ENCODE peak calls at places on chromosomes 6 and 20, in eight cellular contexts. U is HL-60, I is heart right ventricle, O is prostate gland, F is brain microvascular endothelial cell, L is endothelial cell, D is nephron progenitor cell, Y is BJ. X is an unnamed sample.

GRCh38 chr6:43886067-43886461 is 116.1 kb downstream of the VEGFA start:
- DNase-seq in D (no peak), L (no peak), I (no peak), F (no peak), U (no peak), O (no peak), Y (no peak), X (no peak)

GRCh38 chr6:54085526-54085925 is 25.7 kb upstream of the MLIP start:
- DNase-seq in D (no peak), O (no peak), Y (peak; percentile 17), I (peak; percentile 42), L (no peak), U (no peak), F (peak; percentile 58), X (no peak)

GRCh38 chr6:63764318-63764916 is 128.8 kb downstream of the PHF3 start:
- DNase-seq in O (no peak), F (no peak), U (peak; percentile 4), L (no peak), Y (no peak), D (peak; percentile 3), I (no peak), X (no peak)

GRCh38 chr6:155181498-155181897 is 82.3 kb upstream of the CLDN20 start:
- DNase-seq in Y (no peak), U (no peak), D (no peak), O (no peak), L (no peak), F (no peak), I (no peak), X (no peak)

GRCh38 chr20:44912189-44912588 is 2.3 kb downstream of the PABPC1L start:
- DNase-seq in F (no peak), I (no peak), L (no peak), U (no peak), Y (no peak), O (no peak), D (no peak), X (no peak)

GRCh38 chr20:58251979-58252591 is 23.6 kb upstream of the ANKRD60 start:
- DNase-seq in O (no peak), L (no peak), F (peak; percentile 93), I (no peak), U (no peak), Y (peak; percentile 57), D (no peak), X (no peak)

GRCh38 chr6:7391244-7391643 is 1.6 kb downstream of the RIOK1 start:
- DNase-seq in O (no peak), F (no peak), U (no peak), Y (no peak), L (no peak), D (no peak), I (no peak), X (no peak)

GRCh38 chr6:107103082-107103481 is 12.2 kb downstream of the BEND3 start:
- DNase-seq in Y (no peak), F (no peak), O (no peak), L (no peak), D (no peak), U (no peak), I (no peak), X (no peak)

DNA sequence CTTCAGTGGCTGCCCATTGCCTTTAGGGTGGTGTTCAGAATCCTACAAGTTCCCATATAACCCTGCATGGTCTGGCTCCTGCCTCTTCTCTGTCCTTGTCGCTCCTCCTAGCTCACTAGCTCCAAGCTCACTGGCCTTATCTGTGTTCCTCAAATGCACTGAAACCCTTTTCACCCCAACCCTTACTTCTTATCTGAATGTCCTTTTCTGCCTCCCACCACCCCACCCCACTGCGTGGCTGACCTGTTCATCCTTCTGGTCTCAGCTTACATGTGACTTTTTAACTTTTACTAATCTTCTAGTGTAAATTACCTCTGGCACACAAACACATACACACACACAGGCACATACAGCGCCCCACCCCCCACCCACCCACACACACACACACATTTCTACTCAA is 41.0 kb upstream of the GLP1R start:
- DNase-seq in L (no peak), F (no peak), U (no peak), D (no peak), O (no peak), Y (no peak), I (no peak), X (no peak)
- TF ChIP-seq CTCF in L (no peak), F (no peak), U (no peak), D (no peak), O (no peak), Y (no peak), I (no peak), X (no peak)

DNA sequence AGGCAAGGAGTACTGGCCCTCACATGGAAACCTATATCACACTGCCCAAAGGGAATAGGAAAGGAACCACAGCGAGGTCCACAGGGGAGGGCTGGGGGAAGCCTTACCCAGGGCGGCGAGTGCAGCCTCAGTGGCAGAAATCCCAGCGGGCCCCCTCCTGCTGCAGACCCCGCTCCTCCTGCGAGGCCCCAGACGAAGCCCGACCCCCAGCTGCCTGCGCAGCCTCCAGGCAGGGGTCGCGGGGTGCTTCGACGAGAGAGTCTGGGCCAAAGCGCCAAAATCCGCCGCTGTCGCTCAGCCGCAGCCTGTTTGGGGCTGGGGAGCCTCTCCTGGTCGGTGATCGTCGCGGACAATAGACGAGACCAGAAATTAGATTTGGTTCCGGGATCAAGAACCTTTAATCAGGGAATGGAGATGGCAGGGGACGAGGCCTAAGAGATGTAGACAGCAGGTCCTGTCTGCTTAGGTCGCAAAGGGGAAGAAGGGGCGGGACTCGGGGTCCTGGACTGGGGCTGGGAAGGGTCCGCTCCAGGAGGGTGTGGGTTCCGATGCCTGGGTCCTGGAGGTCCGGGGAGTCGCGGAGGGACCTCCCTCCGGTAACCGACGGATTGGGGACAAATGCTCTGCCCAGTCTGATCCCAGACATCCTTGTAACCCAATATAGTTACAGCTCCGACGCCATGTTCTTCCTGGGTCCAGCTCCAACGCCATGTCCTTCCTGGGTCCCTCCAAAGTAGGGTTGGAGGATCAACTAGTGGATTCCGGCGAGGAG is 36.4 kb upstream of the HLA-E start:
- DNase-seq in L (no peak), I (no peak), O (no peak), Y (no peak), D (no peak), U (no peak), F (no peak), X (no peak)
- TF ChIP-seq CTCF in L (no peak), I (no peak), O (no peak), Y (no peak), D (no peak), U (no peak), F (no peak), X (no peak)

GRCh38 chr20:62706857-62707256 is 1.8 kb upstream of the NTSR1 start:
- DNase-seq in Y (no peak), I (no peak), L (no peak), F (no peak), D (no peak), U (no peak), O (no peak), X (no peak)

GRCh38 chr20:62709537-62709905 is 885 bp downstream of the NTSR1 start:
- DNase-seq in L (no peak), I (no peak), U (no peak), F (no peak), D (no peak), O (no peak), Y (no peak), X (no peak)

GRCh38 chr20:62707281-62707941 is 1.2 kb upstream of the NTSR1 start:
- DNase-seq in Y (no peak), F (no peak), U (no peak), D (no peak), I (no peak), L (no peak), O (no peak), X (no peak)

GRCh38 chr20:62708591-62709536 is at the start of gene NTSR1:
- DNase-seq in L (peak; percentile 26), D (peak; percentile 54), Y (no peak), O (no peak), U (no peak), F (no peak), I (no peak), X (no peak)

GRCh38 chr20:62707981-62708521 is 585 bp upstream of the NTSR1 start:
- DNase-seq in Y (no peak), U (peak; percentile 52), F (no peak), I (no peak), D (peak; percentile 61), O (no peak), L (peak; percentile 50), X (no peak)
- TF ChIP-seq CTCF in Y (peak; percentile 16), U (no peak), F (peak; percentile 54), I (no peak), D (peak; percentile 38), O (no peak), L (peak; percentile 59), X (no peak)

DNA sequence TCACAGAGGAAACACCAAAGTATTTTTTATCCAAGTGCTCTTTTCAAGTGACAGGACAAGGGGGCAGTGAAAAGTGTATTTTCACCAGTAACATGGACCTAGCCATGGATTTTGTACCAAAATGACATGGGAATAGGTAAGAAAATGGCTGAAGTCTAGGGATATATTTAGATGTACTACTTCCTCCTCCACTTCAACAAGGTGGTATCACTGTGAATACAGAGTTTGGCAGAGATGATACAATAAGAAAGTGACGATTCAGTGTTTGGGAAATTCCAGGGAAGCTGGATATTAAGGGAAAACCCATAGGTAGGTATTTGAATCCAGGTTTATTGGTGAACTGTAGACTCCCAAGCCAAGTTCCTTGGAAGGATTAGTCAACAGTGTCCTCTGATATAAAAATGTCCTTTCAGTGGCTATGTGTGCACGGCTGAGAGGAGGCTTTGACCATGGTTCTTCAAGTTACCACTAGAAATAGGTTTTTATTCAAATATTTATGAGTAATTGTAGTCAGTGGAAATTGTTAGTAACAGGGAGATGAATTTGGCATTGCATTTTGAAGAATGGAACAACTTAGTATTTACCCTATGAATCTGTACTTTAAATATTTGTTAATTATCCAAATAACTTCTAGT is 356.0 kb upstream of the CITED2 start:
- DNase-seq in Y (no peak), I (no peak), F (no peak), O (no peak), U (no peak), L (no peak), D (no peak), X (no peak)
- TF ChIP-seq CTCF in Y (no peak), I (no peak), F (no peak), O (no peak), U (no peak), L (no peak), D (no peak), X (no peak)

DNA sequence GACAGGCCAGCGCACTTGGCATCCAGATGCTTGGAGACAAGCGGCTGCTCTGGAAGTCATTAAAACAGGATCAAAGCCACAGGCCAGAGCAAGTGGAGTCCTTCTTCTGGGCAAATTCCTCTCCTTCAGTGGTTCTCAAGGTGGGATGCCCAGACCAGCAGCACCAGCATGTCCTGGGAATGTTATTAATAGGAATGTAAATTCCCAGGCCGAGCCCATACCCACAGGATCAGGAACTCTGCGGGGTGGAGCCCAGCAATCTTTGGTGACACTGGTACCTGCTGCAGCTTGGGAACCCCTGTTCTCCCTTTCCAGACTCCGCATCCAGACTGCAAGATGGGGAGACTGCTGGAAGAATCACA is 44.6 kb downstream of the CPNE5 start:
- DNase-seq in U (no peak), O (no peak), L (no peak), D (no peak), I (no peak), Y (no peak), F (no peak), X (no peak)
- TF ChIP-seq CTCF in U (no peak), O (no peak), L (no peak), D (no peak), I (no peak), Y (no peak), F (no peak), X (no peak)

DNA sequence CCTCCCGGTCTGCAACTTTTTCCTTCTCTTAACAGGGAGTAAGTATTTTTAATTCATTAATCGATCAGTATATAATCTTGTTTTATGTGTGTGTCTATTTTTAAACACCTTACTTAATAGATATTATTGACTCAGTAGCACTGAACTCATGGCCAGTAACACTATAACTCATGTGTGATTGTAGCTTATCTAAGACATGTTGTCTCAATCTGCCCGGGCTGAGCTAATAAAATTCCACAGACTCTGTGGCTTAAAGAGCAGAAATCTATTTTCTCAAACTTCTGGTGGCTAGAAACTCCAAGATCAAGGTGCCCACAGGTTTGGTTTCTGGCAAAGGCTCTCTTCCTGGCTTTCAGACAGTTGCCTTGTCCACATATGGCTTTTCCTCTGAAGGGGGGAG is 68.8 kb upstream of the TNFAIP3 start:
- DNase-seq in I (no peak), D (no peak), F (peak; percentile 44), U (no peak), Y (no peak), O (no peak), L (no peak), X (no peak)
- TF ChIP-seq CTCF in I (no peak), D (no peak), F (no peak), U (no peak), Y (no peak), O (no peak), L (no peak), X (no peak)